ENCODE peak calls at places on chromosomes 4 and X, in six cellular contexts. I is activated CD4-positive, alpha-beta T cell treated with anti-CD3 and anti-CD28 coated beads, Interleukin-2, amount 10 ng/mL, durations not matched to agents 7 days and 5 days; B is nephron progenitor cell; W is amniotic stem cell; P is D341Med; R is right cardiac atrium. E is an unnamed sample.

GRCh38 chrX:135315864-135316263 is 6.6 kb downstream of the ETDC start:
- DNase-seq in I (no peak), B (no peak), W (no peak), P (no peak), R (no peak), E (no peak)

GRCh38 chrX:40912576-40912975 is 172.7 kb upstream of the USP9X start:
- DNase-seq in I (no peak), B (no peak), W (no peak), P (peak), R (no peak), E (no peak)

GRCh38 chrX:39821011-39821708 is 276.6 kb downstream of the BCOR start:
- DNase-seq in I (no peak), B (peak), W (no peak), P (peak), R (peak), E (no peak)

GRCh38 chr4:14247767-14248166 is 620.2 kb upstream of the BOD1L1 start:
- DNase-seq in I (no peak), B (no peak), W (no peak), P (no peak), R (no peak), E (no peak)

GRCh38 chrX:3271485-3272186 is 74.8 kb downstream of the MXRA5 start:
- DNase-seq in I (no peak), B (no peak), W (peak), P (no peak), R (no peak), E (no peak)

GRCh38 chrX:66731398-66731797 is 92.5 kb upstream of the EDA2R start:
- DNase-seq in I (no peak), B (peak), W (peak), P (no peak), R (no peak), E (no peak)

GRCh38 chr4:118765399-118765798 is 70.5 kb downstream of the SEC24D start:
- DNase-seq in I (no peak), B (no peak), W (peak), P (peak), R (no peak), E (no peak)

GRCh38 chrX:130091976-130092522 is 18.2 kb downstream of the ELF4 start:
- DNase-seq in I (peak), B (no peak), W (no peak), P (no peak), R (peak), E (peak)

GRCh38 chr4:6217716-6218381 is 17.5 kb upstream of the JAKMIP1 start:
- DNase-seq in I (no peak), B (no peak), W (no peak), P (no peak), R (no peak), E (no peak)

GRCh38 chrX:132461886-132462285 is 27.0 kb downstream of the MBNL3 start:
- DNase-seq in I (no peak), B (no peak), W (no peak), P (no peak), R (no peak), E (no peak)

GRCh38 chr4:143514432-143514831 is 930 bp downstream of the SMARCA5 start:
- DNase-seq in I (peak), B (peak), W (no peak), P (peak), R (peak), E (peak)

GRCh38 chr4:141388483-141388882 is 167.8 kb downstream of the ZNF330 start:
- DNase-seq in I (no peak), B (no peak), W (peak), P (no peak), R (no peak), E (no peak)

GRCh38 chr4:165541773-165542459 is 163.1 kb downstream of the CPE start:
- DNase-seq in I (peak), B (no peak), W (no peak), P (no peak), R (no peak), E (no peak)

GRCh38 chr4:158376441-158376840 is 145.2 kb upstream of the RXFP1 start:
- DNase-seq in I (no peak), B (no peak), W (no peak), P (no peak), R (no peak), E (no peak)

GRCh38 chr4:133450813-133451212 is 301.7 kb downstream of the PCDH10 start:
- DNase-seq in I (no peak), B (no peak), W (no peak), P (no peak), R (peak), E (no peak)

GRCh38 chrX:130093271-130093670 is 17.0 kb downstream of the ELF4 start:
- DNase-seq in I (no peak), B (no peak), W (no peak), P (no peak), R (no peak), E (no peak)

GRCh38 chr4:81818385-81818784 is 346.7 kb upstream of the RASGEF1B start:
- DNase-seq in I (no peak), B (no peak), W (no peak), P (no peak), R (no peak), E (no peak)

GRCh38 chr4:168923526-168924194 is 86.4 kb downstream of the CBR4 start:
- DNase-seq in I (peak), B (peak), W (peak), P (peak), R (no peak), E (peak)

GRCh38 chr4:56990109-56990508 is 11.4 kb downstream of the POLR2B start:
- DNase-seq in I (no peak), B (no peak), W (no peak), P (no peak), R (no peak), E (no peak)

GRCh38 chr4:1768367-1769034 is 24.6 kb upstream of the FGFR3 start:
- DNase-seq in I (no peak), B (no peak), W (no peak), P (no peak), R (no peak), E (no peak)

GRCh38 chr4:94570558-94570957 is 118.8 kb downstream of the PDLIM5 start:
- DNase-seq in I (no peak), B (peak), W (no peak), P (no peak), R (no peak), E (no peak)

GRCh38 chr4:151770154-151770553 is 9.3 kb upstream of the GATB start:
- DNase-seq in I (no peak), B (no peak), W (no peak), P (no peak), R (no peak), E (no peak)

GRCh38 chr4:168717852-168718251 is 221.0 kb downstream of the PALLD start:
- DNase-seq in I (no peak), B (no peak), W (no peak), P (no peak), R (peak), E (no peak)

GRCh38 chr4:35052546-35052945 is 1191.8 kb downstream of the ARAP2 start:
- DNase-seq in I (no peak), B (no peak), W (no peak), P (no peak), R (no peak), E (no peak)

GRCh38 chr4:105197777-105198176 is 51.1 kb downstream of the TET2 start:
- DNase-seq in I (no peak), B (no peak), W (no peak), P (no peak), R (no peak), E (no peak)

GRCh38 chrX:41022579-41022978 is 62.7 kb upstream of the USP9X start:
- DNase-seq in I (no peak), B (no peak), W (no peak), P (no peak), R (no peak), E (no peak)

GRCh38 chr4:152539556-152540292 is 3.8 kb upstream of the FBXW7 start:
- DNase-seq in I (no peak), B (no peak), W (no peak), P (no peak), R (no peak), E (no peak)

GRCh38 chr4:67327245-67327860 is 217.9 kb downstream of the CENPC start:
- DNase-seq in I (peak), B (peak), W (peak), P (peak), R (peak), E (peak)

GRCh38 chrX:136386821-136387220 is 86.1 kb downstream of the ADGRG4 start:
- DNase-seq in I (no peak), B (no peak), W (no peak), P (no peak), R (no peak), E (no peak)

GRCh38 chr4:41622816-41623215 is 84.9 kb downstream of the LIMCH1 start:
- DNase-seq in I (no peak), B (no peak), W (no peak), P (no peak), R (no peak), E (no peak)

GRCh38 chr4:139453041-139453370 is 915 bp upstream of the RAB33B start:
- DNase-seq in I (peak), B (no peak), W (peak), P (no peak), R (no peak), E (peak)

GRCh38 chrX:93354651-93355050 is 318.7 kb downstream of the NAP1L3 start:
- DNase-seq in I (no peak), B (peak), W (no peak), P (no peak), R (no peak), E (no peak)

GRCh38 chrX:115344885-115345653 is 55.6 kb downstream of the LUZP4 start:
- DNase-seq in I (no peak), B (peak), W (peak), P (no peak), R (peak), E (no peak)

E was measured in CD4-positive, CD25-positive, alpha-beta regulatory T cell.